ENCODE peak calls at places on chromosomes 6 and 20, in ten cellular contexts. J is AG09319, B is T-helper 17 cell, F is upper lobe of right lung, R is amygdala, M is NT2/D1, U is T-helper 22 cell, W is NCI-H1417, T is hypothalamus, K is naive B cell. Z is an unnamed sample.

GRCh38 chr6:167471548-167471930 is 146.7 kb downstream of the TTLL2 start:
- DNase-seq in F (no peak), K (no peak), J (no peak), R (no peak), U (no peak), T (no peak), B (no peak), M (no peak), W (no peak), Z (no peak)

GRCh38 chr6:30820196-30820595 is 64.1 kb upstream of the DDR1 start:
- DNase-seq in T (no peak), W (no peak), R (no peak), M (no peak), U (no peak), B (no peak), F (no peak), J (peak), K (no peak), Z (peak)

GRCh38 chr6:17919494-17919893 is 67.9 kb downstream of the KIF13A start:
- DNase-seq in F (no peak), U (no peak), K (no peak), W (no peak), B (no peak), T (no peak), J (no peak), R (no peak), M (no peak), Z (no peak)

GRCh38 chr6:43834528-43835145 is 64.6 kb downstream of the VEGFA start:
- DNase-seq in J (no peak), M (no peak), K (no peak), W (no peak), R (no peak), B (no peak), F (no peak), U (no peak), T (no peak), Z (no peak)

GRCh38 chr20:40654876-40655275 is 34.2 kb downstream of the MAFB start:
- DNase-seq in U (no peak), B (no peak), W (no peak), F (no peak), J (no peak), M (no peak), K (no peak), T (no peak), R (no peak), Z (peak)

GRCh38 chr6:82624251-82624650 is 260.6 kb downstream of the TPBG start:
- DNase-seq in J (no peak), U (no peak), W (no peak), K (no peak), R (no peak), M (no peak), B (no peak), T (no peak), F (no peak), Z (no peak)

GRCh38 chr6:31086788-31087440 is 25.5 kb downstream of the C6orf15 start:
- DNase-seq in B (no peak), F (no peak), M (no peak), T (no peak), J (no peak), W (no peak), K (no peak), R (no peak), U (no peak), Z (no peak)

GRCh38 chr20:37271421-37271768 is 9.8 kb upstream of the GHRH start:
- DNase-seq in M (no peak), B (no peak), T (no peak), J (no peak), F (no peak), R (no peak), U (no peak), K (no peak), W (no peak), Z (no peak)

GRCh38 chr6:27867051-27867940 is 44.9 kb downstream of the OR2B2 start:
- DNase-seq in U (peak), M (no peak), J (no peak), W (peak), T (no peak), F (peak), K (peak), R (no peak), B (peak), Z (no peak)

GRCh38 chr6:1832844-1833787 is 223.4 kb downstream of the FOXC1 start:
- DNase-seq in B (no peak), T (no peak), K (no peak), W (no peak), J (no peak), F (no peak), R (no peak), M (no peak), U (no peak), Z (no peak)

GRCh38 chr6:41073968-41074691 is 1.4 kb downstream of the NFYA start:
- DNase-seq in U (no peak), W (no peak), R (no peak), M (no peak), B (no peak), F (no peak), J (no peak), K (peak), T (no peak), Z (no peak)

GRCh38 chr6:134065706-134066105 is 13.3 kb upstream of the SLC2A12 start:
- DNase-seq in M (no peak), K (no peak), U (no peak), R (no peak), W (peak), T (no peak), B (no peak), F (no peak), J (no peak), Z (no peak)

GRCh38 chr6:89352329-89353117 is at the start of gene UBE2J1:
- DNase-seq in B (peak), K (peak), W (peak), F (peak), R (peak), T (peak), M (no peak), U (peak), J (peak), Z (peak)